ENCODE peak calls at places on chromosomes 3 and 15, in seven cellular contexts. M, K, I, N, X, S and O are unnamed samples.

GRCh38 chr15:46714959-46715358 is 1002.3 kb upstream of the SEMA6D start:
- DNase-seq in K (no peak), S (no peak), X (no peak), M (no peak), I (no peak), N (no peak), O (no peak)

GRCh38 chr3:65545429-65545828 is 493.3 kb downstream of the MAGI1 start:
- DNase-seq in X (no peak), M (no peak), N (no peak), S (peak), K (no peak), I (no peak), O (no peak)

GRCh38 chr3:47002490-47003410 is 23.3 kb downstream of the NBEAL2 start:
- DNase-seq in N (no peak), S (no peak), X (no peak), I (no peak), K (no peak), M (no peak), O (no peak)

GRCh38 chr3:138089091-138089490 is 26.3 kb downstream of the DZIP1L start:
- DNase-seq in K (no peak), M (no peak), I (no peak), S (peak), N (no peak), X (no peak), O (no peak)

GRCh38 chr3:139935071-139935865 is at the start of gene CLSTN2:
- DNase-seq in M (peak), K (peak), I (peak), N (peak), S (peak), X (peak), O (peak)

GRCh38 chr3:195911041-195911945 is 2.9 kb upstream of the TNK2 start:
- DNase-seq in N (no peak), S (no peak), K (no peak), X (no peak), M (peak), I (peak), O (no peak)

GRCh38 chr3:168801792-168802191 is 706.1 kb upstream of the GOLIM4 start:
- DNase-seq in M (no peak), K (no peak), I (no peak), X (no peak), N (no peak), S (peak), O (no peak)

GRCh38 chr3:154571827-154572226 is 141.8 kb upstream of the GPR149 start:
- DNase-seq in X (no peak), I (no peak), M (no peak), K (no peak), N (no peak), S (no peak), O (no peak)

GRCh38 chr3:61940241-61940640 is 378.9 kb downstream of the PTPRG start:
- DNase-seq in M (no peak), X (no peak), S (no peak), I (no peak), K (no peak), N (no peak), O (no peak)

GRCh38 chr3:72797773-72798543 is 50.3 kb downstream of the SHQ1 start:
- DNase-seq in I (no peak), K (no peak), S (no peak), X (peak), M (no peak), N (no peak), O (no peak)

GRCh38 chr3:143977326-143978262 is 6.0 kb downstream of the DIPK2A start:
- DNase-seq in X (no peak), M (no peak), K (no peak), N (no peak), I (no peak), S (peak), O (no peak)

GRCh38 chr15:31361764-31362120 is 35.1 kb downstream of the KLF13 start:
- DNase-seq in I (no peak), N (no peak), X (peak), K (no peak), S (no peak), M (no peak), O (no peak)

GRCh38 chr15:54482251-54482650 is 504.0 kb downstream of the UNC13C start:
- DNase-seq in X (no peak), K (no peak), N (no peak), I (no peak), M (no peak), S (no peak), O (no peak)